ENCODE peak calls at places on chromosomes 16 and 17, in nine cellular contexts. J is gastrocnemius medialis, C is upper lobe of left lung, E is pancreas, D is left lung, S is DND-41, Q is HCT116, P is mucosa of descending colon, U is aorta. Y is an unnamed sample.

GRCh38 chr16:85720319-85720637 is 30.6 kb downstream of the C16orf74 start:
- ATAC-seq in J (no peak), C (no peak), E (peak), D (peak), S (no peak), Q (peak), P (peak), U (no peak), Y (no peak)

GRCh38 chr16:90012978-90013745 is 6.1 kb downstream of the DBNDD1 start:
- ATAC-seq in J (no peak), C (no peak), E (no peak), D (no peak), S (no peak), Q (no peak), P (no peak), U (no peak), Y (no peak)

GRCh38 chr17:5226940-5227878 is 7.5 kb downstream of the SCIMP start:
- ATAC-seq in J (no peak), C (peak), E (no peak), D (peak), S (no peak), Q (no peak), P (peak), U (no peak), Y (no peak)

GRCh38 chr17:35761601-35762000 is 914 bp downstream of the C17orf50 start:
- ATAC-seq in J (no peak), C (no peak), E (no peak), D (no peak), S (no peak), Q (no peak), P (no peak), U (no peak), Y (no peak)

GRCh38 chr17:15494821-15495220 is 27.4 kb upstream of the CDRT4 start:
- ATAC-seq in J (no peak), C (no peak), E (no peak), D (no peak), S (no peak), Q (no peak), P (no peak), U (no peak), Y (no peak)

GRCh38 chr16:80231888-80232287 is 308.9 kb upstream of the DYNLRB2 start:
- ATAC-seq in J (no peak), C (no peak), E (no peak), D (peak), S (no peak), Q (no peak), P (peak), U (no peak), Y (no peak)

GRCh38 chr16:65312071-65312470 is 190.2 kb upstream of the CDH11 start:
- ATAC-seq in J (no peak), C (no peak), E (no peak), D (no peak), S (no peak), Q (no peak), P (no peak), U (no peak), Y (no peak)

GRCh38 chr16:86317617-86318021 is 192.7 kb upstream of the FOXF1 start:
- ATAC-seq in J (no peak), C (no peak), E (no peak), D (no peak), S (peak), Q (no peak), P (no peak), U (no peak), Y (no peak)

GRCh38 chr17:83084214-83084613 is 4.8 kb downstream of the METRNL start:
- ATAC-seq in J (no peak), C (peak), E (no peak), D (no peak), S (no peak), Q (no peak), P (no peak), U (no peak), Y (no peak)

GRCh38 chr17:9199474-9200196 is 178.3 kb downstream of the NTN1 start:
- ATAC-seq in J (no peak), C (no peak), E (no peak), D (no peak), S (peak), Q (no peak), P (no peak), U (no peak), Y (no peak)

GRCh38 chr16:715448-716249 is 731 bp downstream of the METRN start:
- ATAC-seq in J (peak), C (no peak), E (peak), D (peak), S (peak), Q (peak), P (peak), U (no peak), Y (no peak)

DNA sequence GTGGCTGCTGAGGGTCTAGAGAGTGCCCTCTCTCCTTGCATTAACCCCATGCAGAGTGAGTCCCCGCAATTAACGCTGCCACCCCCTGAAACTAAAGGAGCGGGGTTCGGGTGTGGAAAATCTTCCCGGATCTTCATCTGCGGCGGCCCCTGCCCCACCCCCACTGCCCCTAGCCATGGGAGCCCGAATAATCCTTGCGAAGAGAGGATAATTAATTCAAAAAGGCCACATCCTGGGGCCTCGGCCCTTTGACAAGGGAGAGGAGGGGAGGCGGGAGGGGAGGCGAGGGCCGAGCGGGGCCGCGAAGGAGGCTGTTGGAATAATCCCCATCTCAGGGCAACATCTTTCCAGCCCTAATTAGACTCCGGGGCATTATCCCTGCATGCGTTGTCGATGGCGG is 387.4 kb upstream of the TNRC6C start:
- ATAC-seq in J (no peak), C (no peak), E (no peak), D (no peak), S (no peak), Q (no peak), P (no peak), U (no peak), Y (no peak)
- H3K4me3 ChIP-seq in J (no peak), C (no peak), E (no peak), D (no peak), S (no peak), Q (no peak), P (no peak), U (no peak), Y (peak)

DNA sequence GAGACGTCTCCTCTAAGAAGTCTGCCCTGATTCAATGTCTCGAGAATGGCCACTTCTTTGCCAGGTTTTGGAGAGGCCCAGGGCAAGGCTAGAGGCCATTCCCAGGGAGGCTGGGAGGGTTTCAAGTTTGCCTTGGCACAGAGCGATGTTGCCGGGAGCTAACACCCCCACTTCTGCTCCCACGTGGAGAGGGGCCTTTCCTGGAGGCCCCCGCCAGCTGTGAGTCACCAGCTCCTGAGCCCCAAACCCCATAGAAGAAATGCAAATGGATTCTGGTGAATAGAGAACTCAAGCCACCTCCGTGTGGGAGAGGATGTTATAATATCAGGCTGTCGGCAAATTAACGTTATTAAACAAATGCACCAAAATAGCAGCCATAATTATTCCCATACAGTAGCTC is 62.2 kb downstream of the CACNG5 start:
- ATAC-seq in J (no peak), C (no peak), E (no peak), D (no peak), S (no peak), Q (no peak), P (no peak), U (no peak), Y (no peak)
- H3K4me3 ChIP-seq in J (no peak), C (no peak), E (no peak), D (no peak), S (no peak), Q (no peak), P (no peak), U (no peak), Y (no peak)

DNA sequence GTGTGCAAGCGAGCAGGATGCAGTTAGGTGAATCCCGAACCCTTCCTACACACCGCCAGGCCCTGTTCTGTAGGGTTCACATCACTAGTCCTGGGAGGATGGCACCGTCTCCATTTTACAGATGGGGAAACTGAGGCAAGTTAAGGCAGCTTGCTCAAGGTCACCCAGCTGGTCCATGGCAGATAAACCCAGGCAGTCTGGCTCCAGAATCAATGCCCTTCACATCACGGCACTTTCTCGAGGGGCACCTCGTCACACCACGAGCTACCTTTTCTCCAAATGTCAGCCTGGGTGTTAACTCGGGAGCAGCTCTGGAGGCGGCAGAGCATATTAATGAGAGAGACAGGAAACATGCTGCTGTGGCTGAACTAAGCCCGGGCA is 9.5 kb downstream of the NOB1 start:
- ATAC-seq in J (no peak), C (no peak), E (no peak), D (no peak), S (no peak), Q (no peak), P (no peak), U (no peak), Y (no peak)
- H3K4me3 ChIP-seq in J (no peak), C (no peak), E (no peak), D (no peak), S (no peak), Q (no peak), P (no peak), U (no peak), Y (no peak)

GRCh38 chr16:11327277-11328171 is 17.7 kb upstream of the RMI2 start:
- ATAC-seq in J (no peak), C (no peak), E (no peak), D (peak), S (no peak), Q (no peak), P (peak), U (no peak), Y (no peak)
- H3K4me3 ChIP-seq in J (no peak), C (no peak), E (no peak), D (no peak), S (no peak), Q (no peak), P (no peak), U (no peak), Y (no peak)

DNA sequence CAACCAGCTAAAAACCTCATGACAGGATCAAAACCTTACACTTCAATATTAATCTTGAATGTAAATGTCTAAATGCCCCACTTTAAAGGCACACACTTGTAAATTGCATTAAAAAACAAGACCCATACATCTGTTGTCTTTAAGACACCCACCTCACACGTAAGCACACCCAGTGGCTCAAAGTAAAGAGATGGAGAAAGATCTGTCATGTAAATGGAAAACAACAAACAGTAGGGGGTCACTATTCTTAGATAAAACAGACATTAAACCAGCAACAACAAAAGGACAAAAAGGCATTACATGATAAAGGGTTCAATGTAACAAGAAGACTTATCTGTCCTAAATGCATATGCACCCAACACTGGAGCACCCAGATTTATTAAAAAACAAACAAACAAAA is 35.6 kb downstream of the SDR42E1 start:
- ATAC-seq in J (no peak), C (no peak), E (no peak), D (no peak), S (no peak), Q (no peak), P (no peak), U (no peak), Y (no peak)
- H3K4me3 ChIP-seq in J (no peak), C (no peak), E (no peak), D (no peak), S (no peak), Q (no peak), P (no peak), U (no peak), Y (no peak)

DNA sequence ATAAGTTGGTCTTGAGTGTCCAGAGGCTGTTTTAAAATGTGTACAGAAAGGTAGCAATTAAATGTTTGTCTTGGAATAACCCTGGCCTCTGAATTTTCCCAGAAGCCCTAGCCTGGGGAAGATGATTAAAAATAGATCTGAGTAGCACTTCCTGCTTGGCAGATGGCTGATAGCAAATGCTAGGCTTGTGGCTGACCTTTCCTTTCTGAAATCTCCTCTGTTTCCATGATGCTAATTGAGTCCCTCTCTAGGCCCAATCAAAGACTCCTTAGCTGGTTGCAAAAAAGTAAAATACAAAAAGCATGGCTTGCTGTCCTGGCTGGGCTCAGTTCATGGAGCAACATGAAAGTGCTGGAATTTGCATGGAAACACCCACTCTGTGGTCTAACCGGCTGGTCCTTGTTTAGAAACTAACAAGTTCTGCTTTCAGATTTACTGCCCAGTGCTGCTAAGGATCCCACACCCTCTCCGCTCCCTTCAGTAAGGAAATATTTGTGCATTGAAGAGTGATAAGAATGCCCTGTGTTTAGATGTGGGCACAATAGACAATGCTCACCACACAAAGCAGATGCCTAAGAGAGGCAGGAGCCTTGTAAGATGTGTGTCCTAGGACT is 40.8 kb downstream of the YPEL2 start:
- ATAC-seq in J (peak), C (peak), E (peak), D (peak), S (no peak), Q (no peak), P (peak), U (peak), Y (peak)
- H3K4me3 ChIP-seq in J (peak), C (no peak), E (no peak), D (no peak), S (no peak), Q (no peak), P (no peak), U (no peak), Y (no peak)

GRCh38 chr17:58527949-58528348 is 13.5 kb upstream of the MTMR4 start:
- ATAC-seq in J (no peak), C (no peak), E (no peak), D (peak), S (no peak), Q (no peak), P (no peak), U (peak), Y (no peak)

GRCh38 chr17:58525239-58525638 is 10.8 kb upstream of the MTMR4 start:
- ATAC-seq in J (no peak), C (no peak), E (peak), D (peak), S (no peak), Q (no peak), P (peak), U (peak), Y (peak)

GRCh38 chr17:58528443-58528842 is 14.0 kb upstream of the MTMR4 start:
- ATAC-seq in J (no peak), C (no peak), E (no peak), D (no peak), S (no peak), Q (no peak), P (no peak), U (no peak), Y (no peak)

GRCh38 chr17:58529275-58529674 is 14.8 kb upstream of the MTMR4 start:
- ATAC-seq in J (no peak), C (no peak), E (no peak), D (no peak), S (no peak), Q (no peak), P (no peak), U (no peak), Y (no peak)

DNA sequence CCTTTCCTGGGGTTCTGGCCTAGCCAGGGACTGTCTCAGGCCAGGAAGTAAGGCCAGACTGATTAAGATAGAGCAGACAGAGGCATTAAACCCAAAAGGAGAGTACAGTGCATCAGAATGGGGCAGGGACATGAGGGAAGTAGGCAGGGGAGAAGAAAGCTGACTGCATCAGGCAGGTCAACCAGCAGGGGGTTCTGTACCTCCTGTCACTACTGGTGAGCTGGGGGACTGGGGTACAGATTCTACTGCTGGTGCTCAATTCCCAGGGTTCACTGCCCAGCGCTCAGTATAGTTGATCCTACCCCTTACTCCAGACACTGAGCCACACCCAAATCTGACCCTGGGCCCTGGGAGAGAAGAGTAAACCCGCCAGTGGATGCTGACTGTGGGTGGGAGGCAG is 12.9 kb upstream of the MTMR4 start:
- ATAC-seq in J (no peak), C (no peak), E (no peak), D (no peak), S (no peak), Q (no peak), P (no peak), U (no peak), Y (no peak)
- H3K4me3 ChIP-seq in J (no peak), C (peak), E (no peak), D (no peak), S (no peak), Q (no peak), P (no peak), U (no peak), Y (no peak)

GRCh38 chr17:46770818-46771600 is 47.5 kb downstream of the WNT3 start:
- ATAC-seq in J (peak), C (no peak), E (peak), D (peak), S (peak), Q (peak), P (peak), U (peak), Y (peak)
- H3K4me3 ChIP-seq in J (peak), C (peak), E (peak), D (peak), S (peak), Q (peak), P (peak), U (peak), Y (peak)

GRCh38 chr17:46167826-46168569 is 25.2 kb downstream of the KANSL1 start:
- ATAC-seq in J (no peak), C (no peak), E (no peak), D (peak), S (no peak), Q (no peak), P (no peak), U (no peak), Y (no peak)
- H3K4me3 ChIP-seq in J (no peak), C (no peak), E (no peak), D (no peak), S (no peak), Q (no peak), P (no peak), U (no peak), Y (no peak)

Y was measured in gastroesophageal sphincter.